ENCODE peak calls at places on chromosomes 12 and 14, in seven cellular contexts. U, M, L, I, K, B and G are unnamed samples.

GRCh38 chr14:93285048-93285447 is 47.8 kb downstream of the BTBD7 start:
- DNase-seq in U (no peak), M (no peak), L (no peak), I (no peak), K (no peak), B (peak; percentile 47), G (peak; percentile 21)

GRCh38 chr14:51395361-51395849 is 155.4 kb downstream of the TMX1 start:
- DNase-seq in U (no peak), M (no peak), L (peak; percentile 74), I (peak; percentile 65), K (peak; percentile 68), B (peak; percentile 79), G (peak; percentile 90)

GRCh38 chr12:131085125-131085815 is 131.6 kb downstream of the ADGRD1 start:
- DNase-seq in U (no peak), M (no peak), L (no peak), I (peak; percentile 41), K (peak; percentile 44), B (no peak), G (no peak)

GRCh38 chr14:72560331-72560730 is 333.6 kb downstream of the DPF3 start:
- DNase-seq in U (no peak), M (no peak), L (no peak), I (no peak), K (no peak), B (no peak), G (no peak)

GRCh38 chr14:35402323-35403084 is 2.0 kb downstream of the NFKBIA start:
- DNase-seq in U (peak; percentile 85), M (no peak), L (no peak), I (no peak), K (no peak), B (no peak), G (no peak)

GRCh38 chr12:109738878-109739665 is 25.4 kb downstream of the FAM222A start:
- DNase-seq in U (peak; percentile 71), M (no peak), L (peak; percentile 52), I (peak; percentile 2), K (peak; percentile 17), B (no peak), G (no peak)

GRCh38 chr12:123998344-123998941 is 25.4 kb downstream of the ZNF664 start:
- DNase-seq in U (no peak), M (no peak), L (no peak), I (no peak), K (no peak), B (no peak), G (no peak)

GRCh38 chr14:77885363-77885762 is 85.5 kb downstream of the ADCK1 start:
- DNase-seq in U (no peak), M (no peak), L (no peak), I (no peak), K (no peak), B (no peak), G (no peak)

GRCh38 chr12:4824415-4824814 is 85.3 kb upstream of the KCNA1 start:
- DNase-seq in U (no peak), M (no peak), L (peak; percentile 83), I (no peak), K (no peak), B (peak; percentile 53), G (no peak)

GRCh38 chr12:130818381-130819247 is 20.4 kb downstream of the STX2 start:
- DNase-seq in U (peak; percentile 94), M (peak; percentile 70), L (no peak), I (peak; percentile 67), K (peak; percentile 81), B (no peak), G (no peak)

GRCh38 chr14:60845523-60845922 is 111.0 kb downstream of the MNAT1 start:
- DNase-seq in U (no peak), M (no peak), L (no peak), I (no peak), K (no peak), B (no peak), G (no peak)

GRCh38 chr12:97557116-97557515 is 94.5 kb downstream of the RMST start:
- DNase-seq in U (no peak), M (no peak), L (no peak), I (no peak), K (no peak), B (no peak), G (no peak)

GRCh38 chr14:44494125-44494524 is 13.0 kb downstream of the FSCB start:
- DNase-seq in U (no peak), M (no peak), L (no peak), I (no peak), K (no peak), B (no peak), G (no peak)

GRCh38 chr12:31582155-31582554 is 8.8 kb downstream of the DENND5B start:
- DNase-seq in U (no peak), M (no peak), L (peak; percentile 34), I (no peak), K (no peak), B (peak; percentile 69), G (peak; percentile 17)

GRCh38 chr14:21264025-21264801 is 5.0 kb downstream of the HNRNPC start:
- DNase-seq in U (no peak), M (no peak), L (peak; percentile 87), I (no peak), K (no peak), B (no peak), G (peak; percentile 46)

GRCh38 chr14:74569826-74570591 is 42.0 kb downstream of the LTBP2 start:
- DNase-seq in U (peak; percentile 52), M (no peak), L (no peak), I (no peak), K (no peak), B (no peak), G (peak; percentile 82)

GRCh38 chr12:124233041-124233836 is 61.7 kb upstream of the RFLNA start:
- DNase-seq in U (no peak), M (no peak), L (peak; percentile 81), I (no peak), K (no peak), B (peak; percentile 85), G (no peak)

GRCh38 chr12:71128191-71128590 is 29.6 kb downstream of the TSPAN8 start:
- DNase-seq in U (no peak), M (no peak), L (no peak), I (no peak), K (no peak), B (no peak), G (peak; percentile 95)

GRCh38 chr14:100297320-100298300 is 8.6 kb downstream of the SLC25A29 start:
- DNase-seq in U (peak; percentile 90), M (no peak), L (peak; percentile 53), I (peak; percentile 80), K (peak; percentile 89), B (peak; percentile 27), G (peak; percentile 83)

GRCh38 chr12:132279930-132280329 is 49.5 kb downstream of the GALNT9 start:
- DNase-seq in U (no peak), M (no peak), L (no peak), I (no peak), K (peak; percentile 8), B (no peak), G (no peak)

GRCh38 chr14:45426685-45427282 is 173.8 kb upstream of the MIS18BP1 start:
- DNase-seq in U (no peak), M (peak; percentile 51), L (peak; percentile 37), I (no peak), K (no peak), B (peak; percentile 40), G (peak; percentile 3)

GRCh38 chr12:76069339-76069738 is 15.1 kb downstream of the NAP1L1 start:
- DNase-seq in U (no peak), M (no peak), L (no peak), I (no peak), K (no peak), B (no peak), G (no peak)

GRCh38 chr12:84874125-84874824 is 38.3 kb downstream of the SLC6A15 start:
- DNase-seq in U (no peak), M (peak; percentile 53), L (peak; percentile 57), I (no peak), K (no peak), B (peak; percentile 16), G (peak; percentile 57)

GRCh38 chr12:101670007-101670671 is 27.3 kb upstream of the CHPT1 start:
- DNase-seq in U (no peak), M (no peak), L (peak; percentile 61), I (no peak), K (no peak), B (peak; percentile 72), G (peak; percentile 69)

GRCh38 chr12:108641446-108642268 is 8.0 kb upstream of the SELPLG start:
- DNase-seq in U (peak; percentile 64), M (no peak), L (no peak), I (no peak), K (no peak), B (no peak), G (no peak)

GRCh38 chr14:89956294-89957009 is 725 bp downstream of the TDP1 start:
- DNase-seq in U (peak; percentile 92), M (peak; percentile 72), L (peak; percentile 91), I (peak; percentile 23), K (peak; percentile 62), B (peak; percentile 96), G (peak; percentile 79)

GRCh38 chr14:56138987-56139386 is 20.8 kb downstream of the PELI2 start:
- DNase-seq in U (no peak), M (no peak), L (no peak), I (no peak), K (no peak), B (no peak), G (no peak)

GRCh38 chr14:38838049-38838978 is 264.7 kb downstream of the SEC23A start:
- DNase-seq in U (no peak), M (no peak), L (no peak), I (no peak), K (no peak), B (no peak), G (no peak)

GRCh38 chr12:118981285-118982201 is at the start of gene SRRM4:
- DNase-seq in U (no peak), M (peak; percentile 50), L (no peak), I (no peak), K (peak; percentile 42), B (no peak), G (no peak)

GRCh38 chr14:37329189-37330001 is 131.7 kb downstream of the MIPOL1 start:
- DNase-seq in U (no peak), M (no peak), L (no peak), I (no peak), K (no peak), B (no peak), G (no peak)

GRCh38 chr12:76480800-76481199 is 78.8 kb downstream of the OSBPL8 start:
- DNase-seq in U (no peak), M (no peak), L (no peak), I (no peak), K (no peak), B (no peak), G (no peak)

GRCh38 chr14:61573748-61574513 is 121.4 kb upstream of the HIF1A start:
- DNase-seq in U (no peak), M (no peak), L (peak; percentile 49), I (no peak), K (no peak), B (no peak), G (peak; percentile 41)

GRCh38 chr12:52139579-52140062 is 52.2 kb downstream of the KRT80 start:
- DNase-seq in U (peak; percentile 64), M (peak; percentile 66), L (peak; percentile 18), I (no peak), K (no peak), B (no peak), G (peak; percentile 34)

GRCh38 chr14:68790656-68791077 is 2.2 kb downstream of the ZFP36L1 start:
- DNase-seq in U (peak; percentile 71), M (no peak), L (no peak), I (no peak), K (no peak), B (no peak), G (no peak)

GRCh38 chr12:114680498-114681148 is 3.4 kb downstream of the TBX3 start:
- DNase-seq in U (no peak), M (no peak), L (no peak), I (no peak), K (no peak), B (no peak), G (no peak)

GRCh38 chr12:115437061-115437567 is 753.1 kb upstream of the TBX3 start:
- DNase-seq in U (no peak), M (no peak), L (no peak), I (peak; percentile 25), K (peak; percentile 38), B (no peak), G (peak; percentile 9)

GRCh38 chr12:22334696-22335290 is at the start of gene ST8SIA1:
- DNase-seq in U (peak; percentile 84), M (no peak), L (no peak), I (peak; percentile 49), K (peak; percentile 60), B (no peak), G (peak; percentile 40)

GRCh38 chr12:52713960-52714886 is 10.9 kb upstream of the KRT77 start:
- DNase-seq in U (no peak), M (no peak), L (no peak), I (no peak), K (no peak), B (no peak), G (no peak)